ENCODE peak calls at places on chromosomes 3 and 15, in nine cellular contexts. T, R, X, B, O, J, K, S and Q are unnamed samples.

GRCh38 chr3:48187579-48188265 is 495 bp downstream of the CDC25A start:
- DNase-seq in T (peak), R (peak), X (no peak), B (peak), O (peak), J (peak), K (no peak), S (peak), Q (no peak)

GRCh38 chr3:126447456-126448106 is 28.1 kb downstream of the ZXDC start:
- DNase-seq in T (no peak), R (no peak), X (no peak), B (no peak), O (no peak), J (no peak), K (no peak), S (no peak), Q (no peak)

GRCh38 chr3:62607287-62608029 is 234.1 kb upstream of the FEZF2 start:
- DNase-seq in T (peak), R (peak), X (peak), B (peak), O (no peak), J (peak), K (no peak), S (no peak), Q (peak)

GRCh38 chr3:136366289-136366688 is 116.1 kb downstream of the PCCB start:
- DNase-seq in T (peak), R (peak), X (peak), B (no peak), O (no peak), J (peak), K (no peak), S (no peak), Q (peak)

GRCh38 chr3:137046746-137047145 is 89.0 kb downstream of the IL20RB start:
- DNase-seq in T (no peak), R (no peak), X (no peak), B (no peak), O (no peak), J (no peak), K (no peak), S (no peak), Q (no peak)

GRCh38 chr3:160100610-160101009 is 112.0 kb downstream of the IL12A start:
- DNase-seq in T (no peak), R (no peak), X (no peak), B (no peak), O (no peak), J (no peak), K (no peak), S (no peak), Q (no peak)

GRCh38 chr3:11005686-11006256 is 13.2 kb downstream of the SLC6A1 start:
- DNase-seq in T (no peak), R (no peak), X (peak), B (no peak), O (no peak), J (no peak), K (no peak), S (no peak), Q (peak)

GRCh38 chr3:17372811-17373210 is 369.6 kb downstream of the TBC1D5 start:
- DNase-seq in T (peak), R (peak), X (peak), B (peak), O (no peak), J (peak), K (no peak), S (no peak), Q (peak)

GRCh38 chr3:107985496-107985895 is 105.3 kb downstream of the CD47 start:
- DNase-seq in T (no peak), R (no peak), X (no peak), B (peak), O (no peak), J (no peak), K (no peak), S (no peak), Q (peak)

GRCh38 chr15:51649659-51650521 is 27.3 kb upstream of the DMXL2 start:
- DNase-seq in T (peak), R (peak), X (peak), B (peak), O (no peak), J (peak), K (peak), S (peak), Q (peak)

GRCh38 chr3:55075846-55076245 is 148.0 kb upstream of the LRTM1 start:
- DNase-seq in T (no peak), R (no peak), X (no peak), B (no peak), O (no peak), J (no peak), K (no peak), S (no peak), Q (no peak)

GRCh38 chr15:58748787-58749531 is 548 bp downstream of the ADAM10 start:
- DNase-seq in T (peak), R (peak), X (no peak), B (peak), O (peak), J (peak), K (no peak), S (peak), Q (no peak)

GRCh38 chr3:182739619-182740018 is 53.7 kb upstream of the ATP11B start:
- DNase-seq in T (peak), R (peak), X (peak), B (peak), O (no peak), J (peak), K (no peak), S (no peak), Q (no peak)

GRCh38 chr3:9951126-9951525 is 1.1 kb downstream of the PRRT3 start:
- DNase-seq in T (no peak), R (no peak), X (no peak), B (no peak), O (no peak), J (no peak), K (no peak), S (no peak), Q (no peak)

GRCh38 chr15:80957976-80958375 is 31.6 kb downstream of the MESD start:
- DNase-seq in T (peak), R (no peak), X (peak), B (no peak), O (no peak), J (peak), K (no peak), S (no peak), Q (peak)

GRCh38 chr15:85976986-85977385 is 102.7 kb upstream of the AGBL1 start:
- DNase-seq in T (peak), R (no peak), X (peak), B (peak), O (no peak), J (peak), K (no peak), S (no peak), Q (peak)

GRCh38 chr3:30368978-30369377 is 237.4 kb upstream of the TGFBR2 start:
- DNase-seq in T (peak), R (peak), X (peak), B (peak), O (no peak), J (peak), K (no peak), S (no peak), Q (peak)

GRCh38 chr3:127820871-127821853 is 1.2 kb downstream of the MGLL start:
- DNase-seq in T (no peak), R (no peak), X (peak), B (peak), O (no peak), J (peak), K (no peak), S (no peak), Q (no peak)

GRCh38 chr15:84570164-84570692 is 30.6 kb upstream of the ZSCAN2 start:
- DNase-seq in T (peak), R (peak), X (peak), B (peak), O (peak), J (peak), K (no peak), S (no peak), Q (no peak)

GRCh38 chr3:51024765-51025681 is 350.3 kb downstream of the DOCK3 start:
- DNase-seq in T (no peak), R (no peak), X (no peak), B (no peak), O (peak), J (no peak), K (no peak), S (no peak), Q (no peak)

GRCh38 chr15:85771781-85772445 is 22.8 kb downstream of the KLHL25 start:
- DNase-seq in T (peak), R (peak), X (peak), B (no peak), O (peak), J (peak), K (no peak), S (no peak), Q (no peak)

GRCh38 chr15:100829457-100829856 is 50.2 kb upstream of the ALDH1A3 start:
- DNase-seq in T (no peak), R (no peak), X (no peak), B (no peak), O (no peak), J (no peak), K (no peak), S (no peak), Q (peak)

GRCh38 chr3:140180603-140181002 is 245.6 kb downstream of the CLSTN2 start:
- DNase-seq in T (no peak), R (no peak), X (peak), B (no peak), O (no peak), J (no peak), K (no peak), S (no peak), Q (peak)

GRCh38 chr3:188974856-188975611 is 196.7 kb upstream of the TPRG1 start:
- DNase-seq in T (peak), R (no peak), X (peak), B (peak), O (no peak), J (peak), K (no peak), S (no peak), Q (no peak)

GRCh38 chr15:78638658-78639314 is 2.2 kb downstream of the CHRNB4 start:
- DNase-seq in T (peak), R (peak), X (peak), B (peak), O (no peak), J (peak), K (no peak), S (peak), Q (peak)

DNA sequence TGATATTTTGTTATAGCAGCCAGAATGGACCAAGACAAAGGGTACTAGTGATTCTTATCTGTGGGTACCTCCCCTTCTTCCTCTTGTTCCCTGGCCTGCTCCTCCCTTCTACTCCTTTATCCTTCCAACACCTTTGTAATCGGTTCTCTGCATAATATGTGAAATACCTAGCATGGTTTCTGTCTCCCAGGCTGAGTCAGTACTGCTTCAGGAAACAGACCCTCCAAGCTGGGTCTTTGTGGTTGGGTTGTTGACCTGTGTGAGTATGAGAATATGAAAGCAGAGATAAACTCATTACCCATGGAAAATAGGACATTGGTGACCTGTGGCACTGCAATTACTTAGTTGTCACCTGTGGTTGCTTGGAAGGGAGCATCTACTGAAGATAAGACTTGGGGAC is 69.3 kb upstream of the KLF13 start:
- DNase-seq in T (no peak), R (no peak), X (no peak), B (no peak), O (no peak), J (no peak), K (no peak), S (no peak), Q (no peak)
- TF ChIP-seq CTCF in T (no peak), R (no peak), X (no peak), B (no peak), O (no peak), J (no peak), K (no peak), S (no peak), Q (no peak)

GRCh38 chr15:77617507-77618285 is 15.0 kb downstream of the LINGO1 start:
- DNase-seq in T (no peak), R (peak), X (no peak), B (peak), O (no peak), J (no peak), K (no peak), S (no peak), Q (peak)
- TF ChIP-seq CTCF in T (peak), R (peak), X (peak), B (peak), O (peak), J (peak), K (peak), S (peak), Q (peak)

DNA sequence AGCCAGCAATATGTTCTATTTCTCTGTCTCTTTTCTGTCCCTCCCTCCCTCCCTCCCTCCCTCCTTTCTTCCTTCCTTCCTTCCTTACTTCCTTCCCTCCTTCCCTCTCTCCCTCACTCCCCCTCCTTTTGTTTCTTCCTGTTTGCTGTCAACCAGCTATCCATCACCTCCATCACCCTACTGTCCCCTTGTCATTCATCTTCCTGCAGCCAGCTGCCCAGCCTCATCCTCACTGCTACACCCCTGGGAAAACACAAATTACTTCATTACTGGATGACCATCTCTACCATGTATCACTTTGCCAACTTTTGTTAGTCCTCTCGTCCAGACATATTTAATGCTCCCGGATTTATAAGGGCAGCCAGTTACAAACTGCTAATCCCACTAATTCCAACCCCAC is 34.0 kb downstream of the SETMAR start:
- DNase-seq in T (no peak), R (no peak), X (no peak), B (no peak), O (no peak), J (no peak), K (no peak), S (no peak), Q (no peak)
- TF ChIP-seq CTCF in T (no peak), R (no peak), X (no peak), B (no peak), O (no peak), J (no peak), K (no peak), S (no peak), Q (no peak)

GRCh38 chr15:28021281-28022039 is 77.7 kb downstream of the OCA2 start:
- DNase-seq in T (peak), R (peak), X (peak), B (peak), O (peak), J (peak), K (no peak), S (peak), Q (peak)
- TF ChIP-seq CTCF in T (no peak), R (peak), X (no peak), B (peak), O (peak), J (peak), K (no peak), S (peak), Q (peak)

GRCh38 chr3:131568460-131568859 is 65.7 kb upstream of the MRPL3 start:
- DNase-seq in T (no peak), R (no peak), X (no peak), B (peak), O (no peak), J (no peak), K (no peak), S (no peak), Q (no peak)
- TF ChIP-seq CTCF in T (no peak), R (no peak), X (no peak), B (peak), O (no peak), J (no peak), K (no peak), S (no peak), Q (no peak)

GRCh38 chr3:35862057-35862456 is 222.7 kb downstream of the ARPP21 start:
- DNase-seq in T (no peak), R (no peak), X (no peak), B (no peak), O (no peak), J (no peak), K (no peak), S (no peak), Q (no peak)

GRCh38 chr3:35867782-35868181 is 228.5 kb downstream of the ARPP21 start:
- DNase-seq in T (no peak), R (no peak), X (no peak), B (no peak), O (no peak), J (no peak), K (no peak), S (no peak), Q (no peak)

GRCh38 chr3:35864871-35865270 is 225.5 kb downstream of the ARPP21 start:
- DNase-seq in T (no peak), R (no peak), X (no peak), B (no peak), O (no peak), J (no peak), K (no peak), S (no peak), Q (no peak)
- TF ChIP-seq CTCF in T (no peak), R (no peak), X (no peak), B (no peak), O (no peak), J (no peak), K (no peak), S (no peak), Q (no peak)

GRCh38 chr15:62068071-62068786 is 1.5 kb downstream of the C2CD4A start:
- DNase-seq in T (peak), R (peak), X (peak), B (peak), O (peak), J (peak), K (no peak), S (peak), Q (no peak)
- TF ChIP-seq CTCF in T (no peak), R (peak), X (no peak), B (peak), O (no peak), J (no peak), K (peak), S (no peak), Q (peak)